ENCODE peak calls at places on chromosomes 6 and 20, in five cellular contexts. T, G, V, N and S are unnamed samples.

GRCh38 chr6:20582586-20583446 is 48.6 kb downstream of the CDKAL1 start:
- DNase-seq in T (no peak), G (no peak), V (no peak), N (no peak), S (no peak)

GRCh38 chr6:148166339-148166949 is 176.2 kb upstream of the SASH1 start:
- DNase-seq in T (no peak), G (no peak), V (no peak), N (peak; percentile 81), S (no peak)

GRCh38 chr6:38997128-38997761 is 51.3 kb upstream of the GLP1R start:
- DNase-seq in T (peak; percentile 68), G (no peak), V (peak; percentile 26), N (peak; percentile 22), S (no peak)

GRCh38 chr6:5672581-5673011 is 334.1 kb downstream of the NRN1 start:
- DNase-seq in T (no peak), G (no peak), V (no peak), N (peak; percentile 89), S (no peak)

GRCh38 chr20:44541957-44542356 is 20.1 kb upstream of the SERINC3 start:
- DNase-seq in T (no peak), G (no peak), V (no peak), N (no peak), S (no peak)

GRCh38 chr6:144364727-144365126 is 79.6 kb downstream of the UTRN start:
- DNase-seq in T (no peak), G (no peak), V (no peak), N (no peak), S (no peak)

GRCh38 chr6:3385660-3386151 is 71.1 kb downstream of the SLC22A23 start:
- DNase-seq in T (no peak), G (peak; percentile 93), V (no peak), N (no peak), S (no peak)

GRCh38 chr6:120355822-120356221 is 978.5 kb downstream of the TBC1D32 start:
- DNase-seq in T (no peak), G (no peak), V (no peak), N (peak; percentile 69), S (no peak)

GRCh38 chr6:135096403-135097130 is 41.9 kb upstream of the HBS1L start:
- DNase-seq in T (no peak), G (no peak), V (no peak), N (no peak), S (no peak)

GRCh38 chr6:78533876-78534275 is 333.5 kb upstream of the IRAK1BP1 start:
- DNase-seq in T (no peak), G (no peak), V (no peak), N (no peak), S (no peak)

GRCh38 chr6:12504325-12504966 is 212.1 kb upstream of the PHACTR1 start:
- DNase-seq in T (no peak), G (no peak), V (no peak), N (no peak), S (no peak)

GRCh38 chr20:62989201-62989601 is 17.6 kb downstream of the BHLHE23 start:
- DNase-seq in T (no peak), G (no peak), V (no peak), N (no peak), S (peak; percentile 3)

GRCh38 chr6:27541212-27541931 is 68.5 kb upstream of the ZNF184 start:
- DNase-seq in T (no peak), G (no peak), V (no peak), N (no peak), S (no peak)

GRCh38 chr6:36769676-36770499 is 69.4 kb downstream of the CPNE5 start:
- DNase-seq in T (no peak), G (no peak), V (no peak), N (peak; percentile 44), S (peak; percentile 44)

GRCh38 chr6:51640016-51640415 is 447.4 kb downstream of the PKHD1 start:
- DNase-seq in T (no peak), G (no peak), V (no peak), N (no peak), S (no peak)

GRCh38 chr6:151690768-151691562 is 116.5 kb upstream of the ESR1 start:
- DNase-seq in T (no peak), G (no peak), V (no peak), N (peak; percentile 15), S (no peak)

GRCh38 chr6:124869412-124869811 is 92.8 kb upstream of the RNF217 start:
- DNase-seq in T (no peak), G (no peak), V (no peak), N (no peak), S (no peak)

GRCh38 chr6:132907915-132908314 is 93.5 kb downstream of the RPS12 start:
- DNase-seq in T (no peak), G (no peak), V (no peak), N (peak; percentile 85), S (no peak)

GRCh38 chr20:62786100-62786499 is 10.2 kb upstream of the MRGBP start:
- DNase-seq in T (no peak), G (no peak), V (no peak), N (no peak), S (no peak)

GRCh38 chr20:62951896-62952372 is 575 bp upstream of the SLC17A9 start:
- DNase-seq in T (no peak), G (no peak), V (no peak), N (no peak), S (no peak)

GRCh38 chr6:35258858-35259193 is 709 bp upstream of the ZNF76 start:
- DNase-seq in T (no peak), G (no peak), V (peak; percentile 19), N (peak; percentile 60), S (no peak)

GRCh38 chr6:100998111-100998510 is 117.0 kb upstream of the ASCC3 start:
- DNase-seq in T (no peak), G (no peak), V (no peak), N (no peak), S (no peak)

GRCh38 chr6:142838821-142839685 is 105.9 kb downstream of the HIVEP2 start:
- DNase-seq in T (no peak), G (no peak), V (no peak), N (no peak), S (no peak)

GRCh38 chr6:20160541-20161283 is 51.6 kb downstream of the MBOAT1 start:
- DNase-seq in T (no peak), G (no peak), V (no peak), N (no peak), S (no peak)

GRCh38 chr20:62914970-62915457 is 11.3 kb downstream of the DIDO1 start:
- DNase-seq in T (no peak), G (no peak), V (no peak), N (peak; percentile 39), S (no peak)

GRCh38 chr20:43238833-43239232 is 49.1 kb upstream of the PTPRT start:
- DNase-seq in T (no peak), G (no peak), V (no peak), N (no peak), S (no peak)

GRCh38 chr20:25188218-25188617 is 7.3 kb upstream of the ENTPD6 start:
- DNase-seq in T (no peak), G (no peak), V (no peak), N (no peak), S (no peak)

GRCh38 chr6:157459327-157459726 is 78.3 kb downstream of the ZDHHC14 start:
- DNase-seq in T (no peak), G (no peak), V (no peak), N (no peak), S (no peak)

DNA sequence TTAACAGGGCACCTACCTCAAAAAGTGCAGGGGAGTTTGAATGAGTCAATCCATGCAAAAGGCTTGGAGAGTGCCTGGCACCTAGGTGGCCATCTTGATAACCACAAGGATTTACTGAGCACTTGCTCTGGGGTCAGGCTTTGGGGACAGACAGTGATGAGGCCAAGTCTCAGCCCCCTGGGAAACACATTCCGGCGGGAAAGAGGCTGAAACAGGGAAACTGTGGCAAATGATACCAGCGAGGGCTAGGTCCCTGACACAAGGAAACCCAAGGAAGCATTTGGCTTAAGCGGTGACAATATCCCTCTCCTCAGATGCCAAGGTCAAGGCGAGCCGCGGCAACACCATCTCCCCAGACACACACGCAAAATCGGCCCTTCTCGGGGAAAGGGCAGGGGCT is 527 bp upstream of the DOK5 start:
- DNase-seq in T (no peak), G (no peak), V (no peak), N (no peak), S (no peak)
- H3K27me3 ChIP-seq in T (peaks cover 36% of the 10 kb centered on the region), G (peaks cover 12% of the 10 kb centered on the region), V (peaks cover 36% of the 10 kb centered on the region), N (no peaks in the 10 kb centered on the region), S (peaks cover 69% of the 10 kb centered on the region)

GRCh38 chr6:53500095-53500494 is 44.8 kb downstream of the GCLC start:
- DNase-seq in T (no peak), G (no peak), V (no peak), N (no peak), S (no peak)

GRCh38 chr6:53499094-53499493 is 45.8 kb downstream of the GCLC start:
- DNase-seq in T (no peak), G (no peak), V (no peak), N (no peak), S (no peak)

GRCh38 chr6:53506872-53507271 is 38.0 kb downstream of the GCLC start:
- DNase-seq in T (no peak), G (no peak), V (no peak), N (no peak), S (no peak)

GRCh38 chr6:53504438-53505030 is 40.4 kb downstream of the GCLC start:
- DNase-seq in T (no peak), G (no peak), V (no peak), N (no peak), S (no peak)

GRCh38 chr6:53503060-53503459 is 41.8 kb downstream of the GCLC start:
- DNase-seq in T (no peak), G (no peak), V (no peak), N (no peak), S (no peak)
- H3K27me3 ChIP-seq in T (no peaks in the 10 kb centered on the region), G (no peaks in the 10 kb centered on the region), V (no peaks in the 10 kb centered on the region), N (no peaks in the 10 kb centered on the region), S (no peaks in the 10 kb centered on the region)

DNA sequence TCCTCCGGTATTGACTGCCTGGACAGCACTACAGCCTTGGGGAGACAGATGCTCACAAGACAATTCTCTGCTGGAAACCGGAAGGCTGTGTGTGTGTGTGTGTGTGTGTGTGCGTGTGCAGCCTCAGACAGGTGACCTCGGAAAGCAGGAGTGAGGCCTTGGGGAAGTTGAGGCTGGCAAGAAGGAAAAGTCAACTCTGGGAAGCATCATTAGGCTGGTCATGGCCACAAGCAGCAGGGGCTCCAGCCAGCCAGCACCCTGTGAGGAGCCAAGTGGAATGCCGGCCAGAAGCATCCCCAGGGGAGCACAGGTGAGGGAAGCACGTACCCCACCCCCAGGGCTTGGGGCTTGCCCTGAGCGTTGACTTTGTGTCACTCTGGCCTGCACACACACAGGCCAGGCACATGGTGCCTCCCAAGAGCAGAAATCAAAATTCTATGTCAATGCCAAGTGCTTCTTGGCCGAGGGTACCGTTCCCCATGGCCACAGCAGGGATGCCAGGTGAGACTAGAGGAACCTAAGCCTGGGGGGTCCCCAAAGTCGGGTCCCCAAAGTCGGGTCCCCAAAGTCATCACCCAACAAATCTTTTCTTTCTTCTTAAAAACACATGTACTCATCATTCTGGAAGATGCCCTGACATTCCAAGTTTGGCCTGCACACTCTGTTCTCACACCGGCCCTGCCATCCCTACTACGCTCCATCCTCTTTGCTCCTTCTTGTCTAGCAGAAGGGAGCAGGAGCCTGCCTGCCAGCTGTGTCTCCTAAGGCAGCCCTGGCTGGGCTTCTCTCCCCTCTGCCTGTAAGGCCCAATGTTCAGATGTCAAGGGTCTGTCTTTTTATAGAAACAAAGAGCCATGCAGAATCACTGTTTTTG is 26.7 kb downstream of the FOXA2 start:
- DNase-seq in T (no peak), G (no peak), V (no peak), N (no peak), S (no peak)
- H3K27me3 ChIP-seq in T (no peaks in the 10 kb centered on the region), G (peaks cover 48% of the 10 kb centered on the region), V (peaks cover 97% of the 10 kb centered on the region), N (no peaks in the 10 kb centered on the region), S (peaks cover 29% of the 10 kb centered on the region)

DNA sequence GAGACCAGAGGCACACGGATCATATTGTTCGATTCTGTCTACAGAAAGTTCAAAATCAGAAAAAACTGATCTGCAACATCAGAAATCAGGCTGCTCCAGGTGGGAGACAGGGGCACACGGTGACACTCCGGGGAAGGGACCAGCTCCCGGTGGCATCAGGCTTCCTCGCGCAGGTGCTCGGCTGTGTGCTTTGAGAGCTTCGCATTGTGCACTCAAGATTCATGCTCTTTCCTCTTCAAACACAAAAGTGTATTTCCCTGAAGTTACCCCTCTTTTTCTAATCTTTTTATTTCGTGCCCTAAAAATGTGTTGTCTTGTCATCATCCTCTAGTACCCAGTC is 108.1 kb downstream of the DLL1 start:
- DNase-seq in T (no peak), G (no peak), V (no peak), N (no peak), S (no peak)
- H3K27me3 ChIP-seq in T (no peaks in the 10 kb centered on the region), G (peaks cover 8% of the 10 kb centered on the region), V (peaks cover 6% of the 10 kb centered on the region), N (no peaks in the 10 kb centered on the region), S (no peaks in the 10 kb centered on the region)